ENCODE peak calls at places on chromosomes 7 and 10, in five cellular contexts. One of them, this sample, is unnamed.
A peak's percentile ranks its signal among the peaks of the same experiment; 100 is the strongest.

GRCh38 chr7:135597181-135597925 is 39.6 kb downstream of the NUP205 start:
- DNase-seq in HCT116: no peak
- DNase-seq in ovary: no peak
- DNase-seq in stomach: no peak
- DNase-seq in spleen: no peak
- DNase-seq in this sample: no peak

GRCh38 chr7:51316666-51317581 is at the start of gene COBL:
- DNase-seq in HCT116: no peak
- DNase-seq in ovary: peak; percentile 16
- DNase-seq in stomach: peak; percentile 71
- DNase-seq in spleen: no peak
- DNase-seq in this sample: peak; percentile 85

GRCh38 chr7:155090647-155091046 is 20.5 kb downstream of the HTR5A start:
- DNase-seq in HCT116: no peak
- DNase-seq in ovary: no peak
- DNase-seq in stomach: no peak
- DNase-seq in spleen: no peak
- DNase-seq in this sample: no peak

GRCh38 chr10:122192142-122192541 is 79.0 kb upstream of the BTBD16 start:
- DNase-seq in HCT116: no peak
- DNase-seq in ovary: no peak
- DNase-seq in stomach: no peak
- DNase-seq in spleen: no peak
- DNase-seq in this sample: no peak

GRCh38 chr7:55965805-55966421 is 1.5 kb downstream of the NIPSNAP2 start:
- DNase-seq in HCT116: no peak
- DNase-seq in ovary: no peak
- DNase-seq in stomach: no peak
- DNase-seq in spleen: no peak
- DNase-seq in this sample: peak; percentile 79

GRCh38 chr10:44935961-44936285 is 23.7 kb upstream of the RASSF4 start:
- DNase-seq in HCT116: no peak
- DNase-seq in ovary: no peak
- DNase-seq in stomach: no peak
- DNase-seq in spleen: peak; percentile 8
- DNase-seq in this sample: no peak

GRCh38 chr10:29166713-29167112 is 122.2 kb upstream of the LYZL1 start:
- DNase-seq in HCT116: no peak
- DNase-seq in ovary: no peak
- DNase-seq in stomach: no peak
- DNase-seq in spleen: no peak
- DNase-seq in this sample: no peak

GRCh38 chr7:99046722-99047121 is 97.2 kb downstream of the SMURF1 start:
- DNase-seq in HCT116: no peak
- DNase-seq in ovary: no peak
- DNase-seq in stomach: no peak
- DNase-seq in spleen: no peak
- DNase-seq in this sample: no peak

GRCh38 chr10:108454793-108455192 is 1290.3 kb upstream of the SORCS1 start:
- DNase-seq in HCT116: no peak
- DNase-seq in ovary: no peak
- DNase-seq in stomach: no peak
- DNase-seq in spleen: no peak
- DNase-seq in this sample: no peak

GRCh38 chr7:2208712-2209111 is 24.0 kb downstream of the MAD1L1 start:
- DNase-seq in HCT116: no peak
- DNase-seq in ovary: no peak
- DNase-seq in stomach: no peak
- DNase-seq in spleen: peak; percentile 46
- DNase-seq in this sample: no peak

GRCh38 chr7:137094-137861 is 55.1 kb upstream of the FAM20C start:
- DNase-seq in HCT116: no peak
- DNase-seq in ovary: no peak
- DNase-seq in stomach: no peak
- DNase-seq in spleen: no peak
- DNase-seq in this sample: no peak

GRCh38 chr10:938954-939678 is 7.6 kb upstream of the LARP4B start:
- DNase-seq in HCT116: no peak
- DNase-seq in ovary: no peak
- DNase-seq in stomach: no peak
- DNase-seq in spleen: no peak
- DNase-seq in this sample: no peak

GRCh38 chr10:15737635-15738034 is 17.9 kb upstream of the ITGA8 start:
- DNase-seq in HCT116: no peak
- DNase-seq in ovary: no peak
- DNase-seq in stomach: no peak
- DNase-seq in spleen: no peak
- DNase-seq in this sample: no peak

GRCh38 chr7:136045181-136045580 is 68.0 kb upstream of the MTPN start:
- DNase-seq in HCT116: no peak
- DNase-seq in ovary: no peak
- DNase-seq in stomach: no peak
- DNase-seq in spleen: no peak
- DNase-seq in this sample: no peak

GRCh38 chr7:113159746-113160339 is 41.5 kb upstream of the SMIM30 start:
- DNase-seq in HCT116: peak; percentile 39
- DNase-seq in ovary: no peak
- DNase-seq in stomach: no peak
- DNase-seq in spleen: no peak
- DNase-seq in this sample: no peak

GRCh38 chr7:78770422-78771410 is 682.8 kb downstream of the MAGI2 start:
- DNase-seq in HCT116: no peak
- DNase-seq in ovary: no peak
- DNase-seq in stomach: no peak
- DNase-seq in spleen: no peak
- DNase-seq in this sample: no peak

GRCh38 chr7:5594616-5595544 is 171.2 kb upstream of the TNRC18 start:
- DNase-seq in HCT116: no peak
- DNase-seq in ovary: peak; percentile 64
- DNase-seq in stomach: no peak
- DNase-seq in spleen: no peak
- DNase-seq in this sample: no peak

DNA sequence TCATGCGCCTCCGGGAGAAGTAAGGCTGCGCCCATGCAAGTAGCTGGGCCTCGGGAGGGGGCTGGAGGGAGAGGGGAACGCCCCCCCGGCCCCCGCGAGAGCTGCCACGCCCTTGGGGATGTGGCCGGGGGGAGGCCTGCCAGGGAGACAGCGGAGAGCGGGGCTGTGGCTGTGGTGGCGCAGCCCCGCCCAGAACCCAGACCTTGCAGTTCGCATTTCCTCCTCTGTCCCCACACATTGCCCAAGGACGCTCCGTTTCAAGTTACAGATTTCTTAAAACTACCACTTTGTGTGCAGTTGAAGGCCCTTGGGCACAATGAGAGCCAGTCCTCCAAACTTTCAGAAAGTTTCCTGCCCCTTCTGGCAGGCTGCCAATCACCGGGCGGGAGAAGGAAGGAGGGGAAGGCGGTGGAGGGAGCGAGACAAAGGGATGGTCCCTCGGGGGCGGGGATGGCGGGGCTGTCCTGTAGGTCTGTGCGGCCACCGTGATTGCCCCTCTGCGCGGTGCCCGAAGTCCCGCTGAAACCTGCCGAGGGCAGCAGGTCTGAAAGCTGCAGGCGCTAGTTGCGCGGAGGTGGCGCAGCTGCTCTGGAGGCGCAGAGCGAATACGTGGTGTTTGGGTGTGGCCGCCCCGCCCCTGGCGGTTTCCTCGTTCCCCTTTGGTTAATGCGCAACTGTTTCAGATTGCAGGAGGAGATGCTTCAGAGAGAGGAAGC is 2.1 kb downstream of the VIM start:
- DNase-seq in HCT116: peak; percentile 89
- DNase-seq in ovary: peak; percentile 78
- DNase-seq in stomach: peak; percentile 82
- DNase-seq in spleen: peak; percentile 98
- DNase-seq in this sample: peak; percentile 76
- TF ChIP-seq POLR2A in HCT116: no peak
- TF ChIP-seq POLR2A in ovary: peak; percentile 9
- TF ChIP-seq POLR2A in stomach: no peak
- TF ChIP-seq POLR2A in spleen: peak; percentile 57
- TF ChIP-seq POLR2A in this sample: peak; percentile 36

DNA sequence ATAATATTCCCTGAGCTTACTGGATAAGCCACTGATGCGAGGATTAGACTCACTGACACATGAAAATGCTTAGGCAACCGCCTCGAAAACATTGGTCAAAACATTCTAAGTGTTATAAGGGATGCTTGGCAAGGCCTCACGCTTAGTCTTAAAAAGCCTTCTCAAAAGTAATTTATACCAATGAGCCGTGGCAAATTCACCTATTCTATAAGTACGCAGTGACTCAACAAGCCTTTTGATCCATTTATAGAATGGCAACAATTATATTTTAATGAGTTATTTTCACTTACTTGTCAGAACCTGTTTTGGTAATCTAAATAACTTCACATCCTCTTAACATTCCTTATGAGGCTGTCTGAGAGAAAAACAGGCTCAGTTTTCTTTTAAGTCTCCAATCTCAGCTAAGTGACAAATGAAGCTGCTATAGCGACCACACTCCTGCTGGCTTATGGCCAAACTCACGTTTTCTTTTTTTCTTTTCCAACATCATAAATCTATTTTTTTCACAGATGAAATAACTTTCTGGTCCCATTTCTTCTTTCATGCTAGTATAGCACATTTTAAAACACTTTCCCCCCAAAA is 121.2 kb upstream of the AFAP1L2 start:
- DNase-seq in HCT116: no peak
- DNase-seq in ovary: peak; percentile 15
- DNase-seq in stomach: no peak
- DNase-seq in spleen: no peak
- DNase-seq in this sample: no peak
- H3K4me1 ChIP-seq in HCT116: peaks cover 48% of the 10 kb centered on the region
- H3K4me1 ChIP-seq in ovary: peaks cover 11% of the 10 kb centered on the region
- H3K4me1 ChIP-seq in stomach: peaks cover 28% of the 10 kb centered on the region
- H3K4me1 ChIP-seq in spleen: peaks cover 17% of the 10 kb centered on the region
- H3K4me1 ChIP-seq in this sample: no peaks in the 10 kb centered on the region

DNA sequence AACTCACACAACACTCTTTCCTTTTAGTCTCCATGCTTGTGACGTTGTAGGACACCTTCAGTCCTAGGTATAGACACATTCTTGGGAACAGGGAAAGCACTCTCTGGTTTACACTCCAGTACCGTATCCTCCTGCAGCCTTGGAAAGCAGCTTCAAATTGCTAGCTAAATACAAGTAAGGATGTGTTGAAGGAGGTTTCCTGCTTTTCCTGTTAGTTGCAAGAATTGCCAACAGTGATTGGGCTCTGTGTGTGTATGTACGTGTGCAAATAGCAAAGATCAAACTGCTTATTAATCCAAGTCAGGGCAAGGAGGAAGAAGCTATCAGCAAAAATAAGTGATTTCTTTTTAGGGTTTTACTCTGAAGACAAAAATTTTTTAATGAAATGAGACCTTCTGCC is 37.0 kb upstream of the AUTS2 start:
- DNase-seq in HCT116: no peak
- DNase-seq in ovary: no peak
- DNase-seq in stomach: no peak
- DNase-seq in spleen: no peak
- DNase-seq in this sample: no peak
- H3K4me3 ChIP-seq in HCT116: no peak overlapping the region
- H3K4me3 ChIP-seq in ovary: no peak overlapping the region
- H3K4me3 ChIP-seq in stomach: no peak overlapping the region
- H3K4me3 ChIP-seq in spleen: no peak overlapping the region
- H3K4me3 ChIP-seq in this sample: no peak overlapping the region

DNA sequence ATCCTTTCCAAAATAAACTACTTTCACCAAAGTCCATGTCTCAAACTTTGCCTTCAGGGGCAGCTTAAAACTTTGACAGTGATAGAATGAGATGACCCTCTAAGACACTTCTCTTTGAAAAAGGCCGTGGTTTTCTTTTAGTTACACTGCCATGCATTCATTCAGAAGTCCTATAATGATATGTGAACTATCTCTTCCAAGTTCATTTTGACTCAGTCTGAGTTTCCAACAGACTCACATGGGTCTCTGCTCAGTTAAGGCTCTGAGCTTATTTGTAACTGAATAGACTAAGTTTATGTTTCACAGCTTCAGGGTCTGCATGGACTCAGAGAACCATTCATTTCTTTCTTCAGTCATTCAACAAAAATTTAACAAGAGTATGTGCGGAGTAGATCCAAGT is 208.9 kb upstream of the PRSS1 start:
- DNase-seq in HCT116: no peak
- DNase-seq in ovary: no peak
- DNase-seq in stomach: no peak
- DNase-seq in spleen: no peak
- DNase-seq in this sample: no peak
- TF ChIP-seq POLR2A in HCT116: no peak
- TF ChIP-seq POLR2A in ovary: no peak
- TF ChIP-seq POLR2A in stomach: no peak
- TF ChIP-seq POLR2A in spleen: no peak
- TF ChIP-seq POLR2A in this sample: no peak

DNA sequence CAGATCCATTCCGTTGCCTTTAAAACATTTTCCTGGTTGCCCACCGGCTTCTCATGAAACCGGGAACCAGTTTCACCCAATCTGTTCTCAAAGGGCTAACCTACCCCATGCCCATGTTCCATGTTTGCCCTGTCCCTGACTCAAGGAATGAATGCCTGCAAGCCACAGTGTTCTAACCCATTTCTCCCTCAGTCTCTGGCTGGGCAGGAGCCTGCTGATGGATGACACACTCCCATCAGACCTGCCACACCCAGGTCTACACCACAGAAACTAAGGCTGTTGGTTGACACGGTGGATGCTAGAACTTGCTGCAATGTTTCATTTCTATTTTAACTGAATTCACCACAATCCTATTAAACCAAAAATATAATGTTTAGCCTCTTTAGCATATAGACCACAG is 15.6 kb downstream of the CLRN3 start:
- DNase-seq in HCT116: no peak
- DNase-seq in ovary: no peak
- DNase-seq in stomach: no peak
- DNase-seq in spleen: no peak
- DNase-seq in this sample: no peak
- H3K4me1 ChIP-seq in HCT116: no peaks in the 10 kb centered on the region
- H3K4me1 ChIP-seq in ovary: peaks cover 4% of the 10 kb centered on the region
- H3K4me1 ChIP-seq in stomach: peaks cover 26% of the 10 kb centered on the region
- H3K4me1 ChIP-seq in spleen: peaks cover 8% of the 10 kb centered on the region
- H3K4me1 ChIP-seq in this sample: peaks cover 22% of the 10 kb centered on the region

DNA sequence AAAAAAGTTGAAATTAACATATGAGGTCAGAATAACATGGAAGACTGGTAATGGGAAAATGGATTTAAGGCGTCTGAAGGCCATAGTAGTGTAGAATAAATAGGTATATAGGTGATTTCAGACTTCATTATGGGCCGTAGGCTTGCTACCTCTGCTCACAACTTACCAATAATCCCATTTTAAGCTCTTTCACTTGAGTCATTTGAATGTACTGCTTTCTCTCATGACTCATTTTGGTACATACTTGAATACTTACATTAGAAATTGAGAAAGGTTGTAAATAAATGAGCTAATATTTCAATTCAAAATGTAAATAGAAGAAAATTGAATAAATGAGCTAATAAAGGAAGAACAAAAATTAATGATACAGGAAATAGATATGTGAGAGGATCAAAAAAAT is 42.2 kb upstream of the NEUROD6 start:
- DNase-seq in HCT116: no peak
- DNase-seq in ovary: no peak
- DNase-seq in stomach: no peak
- DNase-seq in spleen: no peak
- DNase-seq in this sample: no peak
- H3K4me3 ChIP-seq in HCT116: no peak overlapping the region
- H3K4me3 ChIP-seq in ovary: no peak overlapping the region
- H3K4me3 ChIP-seq in stomach: no peak overlapping the region
- H3K4me3 ChIP-seq in spleen: no peak overlapping the region
- H3K4me3 ChIP-seq in this sample: no peak overlapping the region

GRCh38 chr10:72320676-72321247 is 34.0 kb downstream of the DNAJB12 start:
- DNase-seq in HCT116: peak; percentile 95
- DNase-seq in ovary: peak; percentile 81
- DNase-seq in stomach: peak; percentile 62
- DNase-seq in spleen: peak; percentile 89
- DNase-seq in this sample: no peak
- TF ChIP-seq POLR2A in HCT116: no peak
- TF ChIP-seq POLR2A in ovary: no peak
- TF ChIP-seq POLR2A in stomach: no peak
- TF ChIP-seq POLR2A in spleen: no peak
- TF ChIP-seq POLR2A in this sample: peak; percentile 84